ENCODE peak calls at places on chromosome 7, in ten cellular contexts. A is fibroblast of villous mesenchyme; B is activated CD4-positive, alpha-beta T cell treated with anti-CD3 and anti-CD28 coated beads, Interleukin-2, amount 50 U/mL, for 1 hour; V is astrocyte of the spinal cord; E is NCI-H345; L is C1 segment of cervical spinal cord; Z is endothelial cell of umbilical vein; M is NCI-H1417; R is NCI-H2081; S is nephron progenitor cell. J is an unnamed sample.

GRCh38 chr7:138864667-138865066 is 66.7 kb upstream of the ATP6V0A4 start:
- DNase-seq in S (no peak), V (peak; percentile 65), M (no peak), R (no peak), E (no peak), B (no peak), L (no peak), A (peak; percentile 74), Z (no peak), J (peak; percentile 60)

GRCh38 chr7:90409667-90410066 is 6.4 kb downstream of the CLDN12 start:
- DNase-seq in Z (no peak), B (no peak), L (no peak), A (no peak), V (no peak), R (no peak), S (no peak), E (no peak), M (no peak), J (no peak)

GRCh38 chr7:95330194-95331003 is 6.1 kb upstream of the PON1 start:
- DNase-seq in M (no peak), S (no peak), Z (peak; percentile 34), B (no peak), E (no peak), L (no peak), V (peak; percentile 18), A (peak; percentile 14), R (no peak), J (no peak)

GRCh38 chr7:133001727-133002126 is 80.2 kb downstream of the CHCHD3 start:
- DNase-seq in B (no peak), M (no peak), E (no peak), S (no peak), V (no peak), L (no peak), Z (no peak), R (no peak), A (no peak), J (no peak)

GRCh38 chr7:131898418-131898817 is 342.0 kb upstream of the PODXL start:
- DNase-seq in E (no peak), A (no peak), M (no peak), L (no peak), V (peak; percentile 70), S (no peak), Z (no peak), B (no peak), R (no peak), J (no peak)

GRCh38 chr7:43394441-43395130 is 188.3 kb upstream of the STK17A start:
- DNase-seq in M (no peak), R (no peak), A (no peak), L (no peak), S (no peak), V (no peak), E (no peak), B (no peak), Z (no peak), J (no peak)

GRCh38 chr7:14934831-14935230 is 32.3 kb upstream of the DGKB start:
- DNase-seq in V (no peak), A (no peak), Z (no peak), B (no peak), R (no peak), L (no peak), S (no peak), E (no peak), M (no peak), J (no peak)

GRCh38 chr7:44867073-44867990 is 18.0 kb downstream of the PURB start:
- DNase-seq in M (no peak), A (peak; percentile 91), S (no peak), V (peak; percentile 89), L (no peak), B (no peak), R (no peak), E (peak; percentile 15), Z (peak; percentile 60), J (peak; percentile 84)

GRCh38 chr7:25246306-25246705 is 18.0 kb upstream of the NPVF start:
- DNase-seq in L (no peak), V (no peak), A (no peak), R (no peak), M (no peak), Z (no peak), S (no peak), B (no peak), E (no peak), J (no peak)

GRCh38 chr7:124959676-124960075 is 30.1 kb upstream of the POT1 start:
- DNase-seq in B (no peak), M (no peak), V (peak; percentile 45), A (no peak), Z (no peak), E (no peak), L (no peak), S (no peak), R (no peak), J (no peak)

GRCh38 chr7:20365486-20365885 is 34.8 kb downstream of the ITGB8 start:
- DNase-seq in B (no peak), E (no peak), V (no peak), Z (no peak), A (peak; percentile 23), M (no peak), L (no peak), S (no peak), R (no peak), J (no peak)

GRCh38 chr7:68324621-68325020 is 1273.7 kb upstream of the AUTS2 start:
- DNase-seq in E (no peak), R (no peak), L (no peak), Z (no peak), B (no peak), M (no peak), A (no peak), V (no peak), S (no peak), J (no peak)

GRCh38 chr7:117004899-117005298 is 51.6 kb downstream of the ST7 start:
- DNase-seq in M (no peak), S (no peak), Z (no peak), B (no peak), A (no peak), V (peak; percentile 42), L (no peak), E (no peak), R (no peak), J (no peak)

GRCh38 chr7:36726311-36726710 is 2.0 kb upstream of the AOAH start:
- DNase-seq in B (no peak), R (no peak), Z (no peak), A (no peak), S (no peak), M (no peak), E (no peak), L (no peak), V (no peak), J (no peak)

GRCh38 chr7:129502708-129503685 is 666 bp downstream of the SMKR1 start:
- DNase-seq in B (peak; percentile 6), S (peak; percentile 25), M (no peak), A (no peak), R (peak; percentile 34), L (no peak), Z (peak; percentile 14), V (no peak), E (peak; percentile 30), J (no peak)

GRCh38 chr7:27435461-27435860 is 192.9 kb downstream of the EVX1 start:
- DNase-seq in R (no peak), M (peak; percentile 4), Z (no peak), B (no peak), V (peak; percentile 18), E (no peak), L (no peak), S (no peak), A (peak; percentile 50), J (peak; percentile 10)

GRCh38 chr7:128931965-128932861 is 5.5 kb upstream of the IRF5 start:
- DNase-seq in V (no peak), A (no peak), Z (no peak), S (no peak), E (no peak), R (no peak), L (no peak), B (no peak), M (no peak), J (no peak)

GRCh38 chr7:39754326-39755120 is 131.2 kb downstream of the RALA start:
- DNase-seq in V (peak; percentile 66), E (no peak), Z (peak; percentile 83), B (no peak), S (peak; percentile 38), M (no peak), R (no peak), L (no peak), A (peak; percentile 52), J (no peak)

GRCh38 chr7:142669074-142669654 is 80.1 kb upstream of the PRSS1 start:
- DNase-seq in V (peak; percentile 43), R (peak; percentile 50), L (no peak), M (peak; percentile 29), Z (peak; percentile 53), S (no peak), B (no peak), A (peak; percentile 28), E (peak; percentile 5), J (no peak)

GRCh38 chr7:44324204-44325126 is 929 bp downstream of the CAMK2B start:
- DNase-seq in M (no peak), L (no peak), E (no peak), B (no peak), V (no peak), R (peak; percentile 24), A (no peak), Z (no peak), S (peak; percentile 38), J (no peak)

GRCh38 chr7:104123786-104124185 is 84.0 kb downstream of the ORC5 start:
- DNase-seq in S (no peak), V (peak; percentile 19), M (no peak), A (no peak), Z (no peak), L (no peak), E (no peak), B (no peak), R (no peak), J (peak; percentile 42)

GRCh38 chr7:158244873-158245723 is 342.5 kb downstream of the PTPRN2 start:
- DNase-seq in E (no peak), B (no peak), Z (no peak), L (no peak), V (no peak), S (no peak), A (no peak), R (no peak), M (no peak), J (no peak)

GRCh38 chr7:45162311-45162845 is 4.8 kb downstream of the RAMP3 start:
- DNase-seq in L (no peak), B (no peak), R (no peak), M (no peak), E (no peak), A (no peak), V (no peak), Z (no peak), S (no peak), J (no peak)

GRCh38 chr7:138752568-138753518 is 45.0 kb upstream of the TMEM213 start:
- DNase-seq in B (peak; percentile 92), V (peak; percentile 32), E (peak; percentile 95), Z (no peak), L (no peak), R (peak; percentile 74), A (no peak), M (no peak), S (no peak), J (no peak)

GRCh38 chr7:73560035-73560835 is 2.7 kb upstream of the BCL7B start:
- DNase-seq in M (no peak), S (no peak), R (no peak), E (no peak), Z (no peak), B (no peak), V (peak; percentile 80), A (peak; percentile 73), L (no peak), J (peak; percentile 76)

GRCh38 chr7:102432476-102433318 is 678 bp upstream of the ORAI2 start:
- DNase-seq in B (no peak), R (no peak), S (peak; percentile 40), Z (no peak), V (no peak), A (no peak), L (no peak), E (no peak), M (no peak), J (no peak)

GRCh38 chr7:113548137-113548536 is 370.7 kb downstream of the PPP1R3A start:
- DNase-seq in V (no peak), B (no peak), A (no peak), L (no peak), M (no peak), S (no peak), Z (no peak), E (no peak), R (no peak), J (no peak)

GRCh38 chr7:32846630-32847225 is 44.8 kb downstream of the KBTBD2 start:
- DNase-seq in L (peak; percentile 62), V (peak; percentile 69), S (peak; percentile 72), Z (peak; percentile 79), M (peak; percentile 44), B (peak; percentile 92), R (peak; percentile 64), E (peak; percentile 27), A (peak; percentile 83), J (peak; percentile 18)

J was measured in non-pigmented ciliary epithelial cell.